ENCODE peak calls at places on chromosomes 5 and 9, in six cellular contexts. R is spleen, G is cardiac muscle cell, I is breast epithelium, M is PC-9, D is mesothelial cell of epicardium. P is an unnamed sample.

GRCh38 chr9:136426787-136427186 is 12.9 kb downstream of the INPP5E start:
- DNase-seq in R (no peak), G (no peak), I (no peak), M (no peak), D (no peak), P (no peak)

GRCh38 chr5:72556351-72557146 is 49.3 kb upstream of the ZNF366 start:
- DNase-seq in R (peak; percentile 87), G (peak; percentile 65), I (no peak), M (no peak), D (peak; percentile 59), P (peak; percentile 51)

GRCh38 chr5:5183192-5183699 is 43.1 kb downstream of the ADAMTS16 start:
- DNase-seq in R (no peak), G (peak; percentile 6), I (no peak), M (no peak), D (no peak), P (no peak)

GRCh38 chr5:133474851-133475590 is 137.3 kb downstream of the FSTL4 start:
- DNase-seq in R (no peak), G (no peak), I (no peak), M (no peak), D (no peak), P (no peak)

GRCh38 chr5:82159014-82159413 is 119.1 kb downstream of the RPS23 start:
- DNase-seq in R (no peak), G (no peak), I (no peak), M (peak; percentile 62), D (no peak), P (no peak)

GRCh38 chr9:68978054-68978453 is 35.9 kb downstream of the PRKACG start:
- DNase-seq in R (no peak), G (no peak), I (no peak), M (no peak), D (no peak), P (no peak)

GRCh38 chr5:34656700-34657549 is 797 bp downstream of the RAI14 start:
- DNase-seq in R (no peak), G (peak; percentile 33), I (peak; percentile 55), M (no peak), D (peak; percentile 34), P (peak; percentile 6)

GRCh38 chr9:95138474-95138873 is 179.0 kb downstream of the FANCC start:
- DNase-seq in R (no peak), G (no peak), I (no peak), M (no peak), D (no peak), P (no peak)

GRCh38 chr5:176155882-176156497 is 82.2 kb upstream of the SIMC1 start:
- DNase-seq in R (no peak), G (no peak), I (no peak), M (no peak), D (no peak), P (no peak)

GRCh38 chr9:130768265-130768664 is 66.8 kb upstream of the ABL1 start:
- DNase-seq in R (no peak), G (no peak), I (no peak), M (no peak), D (no peak), P (no peak)

GRCh38 chr5:117380316-117380715 is 805.7 kb upstream of the SEMA6A start:
- DNase-seq in R (no peak), G (no peak), I (no peak), M (no peak), D (no peak), P (no peak)

GRCh38 chr5:73603998-73604397 is 22.0 kb upstream of the ARHGEF28 start:
- DNase-seq in R (no peak), G (no peak), I (no peak), M (no peak), D (no peak), P (no peak)

GRCh38 chr5:38404667-38405276 is 146.4 kb downstream of the EGFLAM start:
- DNase-seq in R (no peak), G (peak; percentile 47), I (no peak), M (no peak), D (no peak), P (peak; percentile 22)

GRCh38 chr9:119365291-119366027 is 3.8 kb downstream of the BRINP1 start:
- DNase-seq in R (no peak), G (peak; percentile 81), I (no peak), M (no peak), D (no peak), P (peak; percentile 3)

DNA sequence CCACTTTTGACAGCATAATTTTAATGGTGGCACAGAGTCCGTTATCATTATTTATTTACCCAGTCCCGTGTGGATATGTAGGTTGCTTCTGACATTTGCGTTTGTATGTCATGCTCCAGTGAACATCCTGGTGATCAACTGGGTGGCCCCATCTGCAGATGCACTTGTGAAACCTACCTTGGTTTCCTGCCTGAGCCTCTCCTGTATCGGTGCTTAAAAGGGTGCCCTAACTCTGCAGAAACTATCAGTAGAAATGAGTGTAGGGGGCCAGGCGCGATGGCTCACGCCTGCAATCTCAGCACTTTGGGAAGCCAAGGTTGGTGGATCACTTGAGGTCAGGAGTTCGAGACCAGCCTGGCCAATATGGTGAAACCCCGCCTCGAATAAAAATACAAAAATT is 92.1 kb upstream of the IER5L start:
- DNase-seq in R (peak; percentile 71), G (no peak), I (no peak), M (no peak), D (no peak), P (peak; percentile 87)
- TF ChIP-seq CTCF in R (no peak), G (no peak), I (no peak), M (no peak), D (no peak), P (no peak)

GRCh38 chr9:4923141-4923540 is 61.9 kb upstream of the JAK2 start:
- DNase-seq in R (no peak), G (no peak), I (no peak), M (no peak), D (no peak), P (no peak)

GRCh38 chr9:4922101-4922500 is 63.0 kb upstream of the JAK2 start:
- DNase-seq in R (no peak), G (no peak), I (no peak), M (no peak), D (no peak), P (no peak)

GRCh38 chr9:4926239-4926638 is 58.8 kb upstream of the JAK2 start:
- DNase-seq in R (no peak), G (no peak), I (no peak), M (no peak), D (no peak), P (no peak)

GRCh38 chr9:4922730-4923129 is 62.3 kb upstream of the JAK2 start:
- DNase-seq in R (no peak), G (no peak), I (no peak), M (no peak), D (no peak), P (no peak)

GRCh38 chr9:4923580-4924544 is 61.2 kb upstream of the JAK2 start:
- DNase-seq in R (no peak), G (no peak), I (no peak), M (no peak), D (no peak), P (peak; percentile 30)
- TF ChIP-seq CTCF in R (no peak), G (peak; percentile 42), I (no peak), M (peak; percentile 45), D (no peak), P (peak; percentile 39)

GRCh38 chr5:140324834-140325195 is 21.6 kb downstream of the HBEGF start:
- DNase-seq in R (no peak), G (no peak), I (no peak), M (peak; percentile 30), D (no peak), P (no peak)
- TF ChIP-seq CTCF in R (no peak), G (no peak), I (no peak), M (no peak), D (no peak), P (no peak)

DNA sequence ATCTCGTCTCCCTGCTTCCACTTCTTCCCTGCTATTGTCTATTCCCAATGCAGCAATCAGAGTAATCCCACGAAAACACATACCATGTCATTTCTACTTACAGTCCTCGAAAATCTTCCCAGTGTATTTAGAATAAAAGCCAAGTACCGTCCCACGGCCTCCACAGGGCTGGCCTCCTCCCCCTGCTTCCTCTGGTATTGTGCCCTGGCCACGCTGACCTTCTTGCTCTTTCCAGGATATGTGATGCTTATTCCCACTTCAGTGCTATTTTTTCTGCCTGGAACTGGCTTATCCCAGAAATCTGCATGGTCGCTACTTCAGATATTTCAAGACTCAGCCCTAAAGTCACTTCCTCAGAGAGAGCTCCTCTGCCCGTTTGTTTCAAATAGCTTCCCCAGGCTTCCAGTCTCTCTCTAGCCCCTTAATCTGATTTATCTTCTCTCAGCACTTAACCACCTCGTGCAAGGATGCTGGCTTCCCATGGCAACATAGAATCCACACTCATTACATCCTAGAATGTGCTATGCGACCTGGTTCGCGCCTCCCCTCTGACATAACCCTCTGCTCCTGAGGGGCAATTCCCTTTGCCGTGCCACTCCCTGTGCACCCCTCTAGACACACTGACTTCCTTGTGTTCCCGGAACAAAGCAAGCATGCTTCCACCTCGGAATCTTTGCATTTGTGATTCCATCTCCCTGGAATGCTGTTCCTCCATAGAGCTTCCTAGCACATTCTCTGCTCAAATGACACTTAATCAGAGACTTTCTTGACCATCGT is 365.9 kb downstream of the ZSWIM6 start:
- DNase-seq in R (no peak), G (no peak), I (no peak), M (no peak), D (no peak), P (no peak)
- TF ChIP-seq CTCF in R (no peak), G (no peak), I (no peak), M (no peak), D (no peak), P (no peak)

GRCh38 chr5:179969110-179969509 is 61.4 kb upstream of the TBC1D9B start:
- DNase-seq in R (no peak), G (no peak), I (no peak), M (no peak), D (no peak), P (no peak)
- TF ChIP-seq CTCF in R (no peak), G (no peak), I (no peak), M (no peak), D (no peak), P (no peak)

GRCh38 chr5:58477760-58478159 is 13.5 kb upstream of the GAPT start:
- DNase-seq in R (no peak), G (no peak), I (no peak), M (no peak), D (no peak), P (no peak)
- TF ChIP-seq CTCF in R (no peak), G (peak; percentile 26), I (no peak), M (peak; percentile 42), D (no peak), P (no peak)

GRCh38 chr9:29214162-29214520 is 1640.9 kb upstream of the C9orf72 start:
- DNase-seq in R (no peak), G (peak; percentile 76), I (no peak), M (no peak), D (no peak), P (no peak)
- TF ChIP-seq CTCF in R (no peak), G (no peak), I (no peak), M (no peak), D (no peak), P (no peak)

DNA sequence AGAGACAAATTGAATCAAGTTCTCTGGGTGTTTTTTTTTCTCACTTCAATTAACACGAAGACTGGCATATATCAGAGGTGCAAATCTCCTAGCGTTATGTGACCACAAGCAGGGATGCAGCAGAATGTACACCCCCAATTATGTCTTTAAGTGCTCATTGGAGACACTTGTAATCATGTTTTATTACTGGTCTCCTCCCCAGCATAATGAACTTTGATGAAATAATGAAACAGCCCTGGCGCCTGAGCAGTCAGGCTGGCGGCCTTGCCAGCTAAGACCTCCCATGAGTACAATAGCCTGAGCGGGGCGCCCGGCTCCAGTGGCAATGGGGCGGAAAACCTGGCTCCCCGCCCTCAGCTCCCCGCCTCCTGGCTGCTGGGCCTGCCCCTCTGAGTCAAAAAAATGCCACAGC is 209.4 kb upstream of the MSX2 start:
- DNase-seq in R (no peak), G (no peak), I (no peak), M (no peak), D (no peak), P (no peak)
- TF ChIP-seq CTCF in R (no peak), G (no peak), I (no peak), M (no peak), D (no peak), P (no peak)

P was measured in activated CD8-positive, alpha-beta T cell treated with anti-CD3 and anti-CD28 coated beads for 36 hours.